ENCODE peak calls at places on chromosomes 6 and 20, in five cellular contexts. One of them, this sample, is unnamed.

GRCh38 chr20:62693523-62693922 is 15.1 kb upstream of the NTSR1 start:
- DNase-seq in stomach: no peak
- DNase-seq in endothelial cell of umbilical vein: no peak
- DNase-seq in K562: no peak
- DNase-seq in HepG2: no peak
- DNase-seq in this sample: no peak

GRCh38 chr6:116012966-116013365 is 47.7 kb downstream of the FRK start:
- DNase-seq in K562: no peak
- DNase-seq in HepG2: no peak
- DNase-seq in stomach: no peak
- DNase-seq in endothelial cell of umbilical vein: no peak
- DNase-seq in this sample: no peak

GRCh38 chr6:106215608-106216007 is 110.0 kb downstream of the ATG5 start:
- DNase-seq in endothelial cell of umbilical vein: no peak
- DNase-seq in K562: no peak
- DNase-seq in HepG2: no peak
- DNase-seq in stomach: no peak
- DNase-seq in this sample: no peak

GRCh38 chr20:5349448-5349847 is 32.7 kb upstream of the PROKR2 start:
- DNase-seq in endothelial cell of umbilical vein: peak
- DNase-seq in HepG2: no peak
- DNase-seq in stomach: no peak
- DNase-seq in K562: no peak
- DNase-seq in this sample: no peak

GRCh38 chr20:37969949-37970855 is 63.1 kb downstream of the TTI1 start:
- DNase-seq in endothelial cell of umbilical vein: no peak
- DNase-seq in K562: peak
- DNase-seq in HepG2: no peak
- DNase-seq in stomach: no peak
- DNase-seq in this sample: no peak

GRCh38 chr20:46695888-46696287 is 6.6 kb upstream of the TP53RK start:
- DNase-seq in HepG2: no peak
- DNase-seq in stomach: no peak
- DNase-seq in K562: no peak
- DNase-seq in endothelial cell of umbilical vein: no peak
- DNase-seq in this sample: peak

GRCh38 chr6:135936606-135937005 is 85.1 kb downstream of the PDE7B start:
- DNase-seq in HepG2: no peak
- DNase-seq in K562: no peak
- DNase-seq in stomach: no peak
- DNase-seq in endothelial cell of umbilical vein: peak
- DNase-seq in this sample: no peak

GRCh38 chr20:5030348-5031205 is 29.3 kb upstream of the SLC23A2 start:
- DNase-seq in endothelial cell of umbilical vein: no peak
- DNase-seq in HepG2: no peak
- DNase-seq in K562: no peak
- DNase-seq in stomach: no peak
- DNase-seq in this sample: no peak

GRCh38 chr6:108575905-108576494 is 15.3 kb downstream of the FOXO3 start:
- DNase-seq in stomach: no peak
- DNase-seq in HepG2: no peak
- DNase-seq in K562: peak
- DNase-seq in endothelial cell of umbilical vein: no peak
- DNase-seq in this sample: no peak

GRCh38 chr6:82057846-82058554 is 189.5 kb downstream of the IBTK start:
- DNase-seq in stomach: no peak
- DNase-seq in HepG2: no peak
- DNase-seq in K562: no peak
- DNase-seq in endothelial cell of umbilical vein: peak
- DNase-seq in this sample: no peak

GRCh38 chr20:10622657-10623418 is 51.0 kb downstream of the JAG1 start:
- DNase-seq in K562: no peak
- DNase-seq in stomach: no peak
- DNase-seq in HepG2: no peak
- DNase-seq in endothelial cell of umbilical vein: peak
- DNase-seq in this sample: no peak

GRCh38 chr6:155628315-155628714 is 172.7 kb upstream of the NOX3 start:
- DNase-seq in K562: peak
- DNase-seq in stomach: no peak
- DNase-seq in HepG2: no peak
- DNase-seq in endothelial cell of umbilical vein: no peak
- DNase-seq in this sample: no peak

GRCh38 chr6:111032493-111033140 is 50.8 kb downstream of the RPF2 start:
- DNase-seq in K562: no peak
- DNase-seq in stomach: no peak
- DNase-seq in HepG2: no peak
- DNase-seq in endothelial cell of umbilical vein: no peak
- DNase-seq in this sample: no peak

GRCh38 chr6:161740486-161740885 is 466.6 kb upstream of the AGPAT4 start:
- DNase-seq in endothelial cell of umbilical vein: no peak
- DNase-seq in stomach: no peak
- DNase-seq in HepG2: no peak
- DNase-seq in K562: no peak
- DNase-seq in this sample: no peak

GRCh38 chr20:48295966-48296421 is 510.7 kb upstream of the SULF2 start:
- DNase-seq in stomach: no peak
- DNase-seq in K562: no peak
- DNase-seq in HepG2: peak
- DNase-seq in endothelial cell of umbilical vein: peak
- DNase-seq in this sample: no peak

GRCh38 chr20:50054626-50055511 is 58.1 kb downstream of the UBE2V1 start:
- DNase-seq in K562: no peak
- DNase-seq in HepG2: peak
- DNase-seq in endothelial cell of umbilical vein: no peak
- DNase-seq in stomach: peak
- DNase-seq in this sample: no peak

GRCh38 chr20:61370841-61371303 is 118.8 kb downstream of the CDH4 start:
- DNase-seq in stomach: no peak
- DNase-seq in HepG2: no peak
- DNase-seq in K562: no peak
- DNase-seq in endothelial cell of umbilical vein: no peak
- DNase-seq in this sample: no peak

GRCh38 chr6:11143394-11144371 is 32.2 kb upstream of the ERVFRD-1 start:
- DNase-seq in K562: peak
- DNase-seq in HepG2: peak
- DNase-seq in endothelial cell of umbilical vein: no peak
- DNase-seq in stomach: peak
- DNase-seq in this sample: no peak

GRCh38 chr6:157449610-157450009 is 68.6 kb downstream of the ZDHHC14 start:
- DNase-seq in stomach: no peak
- DNase-seq in HepG2: no peak
- DNase-seq in K562: no peak
- DNase-seq in endothelial cell of umbilical vein: peak
- DNase-seq in this sample: no peak

GRCh38 chr20:31713312-31714049 is 9.2 kb downstream of the BCL2L1 start:
- DNase-seq in stomach: peak
- DNase-seq in endothelial cell of umbilical vein: peak
- DNase-seq in HepG2: peak
- DNase-seq in K562: no peak
- DNase-seq in this sample: no peak

GRCh38 chr6:137309078-137309762 is 90.0 kb upstream of the IFNGR1 start:
- DNase-seq in K562: peak
- DNase-seq in HepG2: peak
- DNase-seq in stomach: peak
- DNase-seq in endothelial cell of umbilical vein: peak
- DNase-seq in this sample: peak

GRCh38 chr20:57013741-57014140 is 252.7 kb downstream of the BMP7 start:
- DNase-seq in stomach: no peak
- DNase-seq in K562: peak
- DNase-seq in endothelial cell of umbilical vein: no peak
- DNase-seq in HepG2: no peak
- DNase-seq in this sample: no peak

GRCh38 chr20:605237-605636 is 4.9 kb downstream of the TCF15 start:
- DNase-seq in K562: no peak
- DNase-seq in HepG2: no peak
- DNase-seq in stomach: no peak
- DNase-seq in endothelial cell of umbilical vein: no peak
- DNase-seq in this sample: no peak

GRCh38 chr20:24696396-24696795 is 227.0 kb downstream of the SYNDIG1 start:
- DNase-seq in stomach: peak
- DNase-seq in K562: no peak
- DNase-seq in endothelial cell of umbilical vein: no peak
- DNase-seq in HepG2: no peak
- DNase-seq in this sample: no peak

GRCh38 chr20:21033817-21034216 is 72.3 kb downstream of the LINC00237 start:
- DNase-seq in endothelial cell of umbilical vein: no peak
- DNase-seq in HepG2: no peak
- DNase-seq in stomach: no peak
- DNase-seq in K562: peak
- DNase-seq in this sample: no peak

GRCh38 chr6:15663057-15663638 is 320 bp upstream of the DTNBP1 start:
- DNase-seq in stomach: no peak
- DNase-seq in endothelial cell of umbilical vein: peak
- DNase-seq in K562: no peak
- DNase-seq in HepG2: no peak
- DNase-seq in this sample: no peak

GRCh38 chr6:88268508-88268907 is 102.4 kb upstream of the CNR1 start:
- DNase-seq in endothelial cell of umbilical vein: no peak
- DNase-seq in K562: no peak
- DNase-seq in stomach: no peak
- DNase-seq in HepG2: no peak
- DNase-seq in this sample: no peak

GRCh38 chr6:85360794-85361642 is 88.9 kb upstream of the NT5E start:
- DNase-seq in endothelial cell of umbilical vein: peak
- DNase-seq in HepG2: peak
- DNase-seq in K562: no peak
- DNase-seq in stomach: no peak
- DNase-seq in this sample: no peak

GRCh38 chr6:128070406-128070805 is 169.5 kb upstream of the THEMIS start:
- DNase-seq in endothelial cell of umbilical vein: no peak
- DNase-seq in HepG2: no peak
- DNase-seq in K562: no peak
- DNase-seq in stomach: no peak
- DNase-seq in this sample: no peak

GRCh38 chr6:157008568-157008967 is 231.4 kb downstream of the ARID1B start:
- DNase-seq in HepG2: no peak
- DNase-seq in K562: no peak
- DNase-seq in stomach: no peak
- DNase-seq in endothelial cell of umbilical vein: no peak
- DNase-seq in this sample: no peak

GRCh38 chr6:158706369-158706982 is 56.6 kb downstream of the SYTL3 start:
- DNase-seq in HepG2: peak
- DNase-seq in stomach: peak
- DNase-seq in K562: peak
- DNase-seq in endothelial cell of umbilical vein: peak
- DNase-seq in this sample: no peak

GRCh38 chr20:39107741-39108140 is 145.6 kb downstream of the DHX35 start:
- DNase-seq in endothelial cell of umbilical vein: no peak
- DNase-seq in K562: no peak
- DNase-seq in HepG2: peak
- DNase-seq in stomach: no peak
- DNase-seq in this sample: no peak

GRCh38 chr6:4180653-4181255 is 45.4 kb upstream of the ECI2 start:
- DNase-seq in HepG2: peak
- DNase-seq in K562: peak
- DNase-seq in stomach: no peak
- DNase-seq in endothelial cell of umbilical vein: peak
- DNase-seq in this sample: no peak

GRCh38 chr6:28807682-28808280 is 116.0 kb downstream of the TRIM27 start:
- DNase-seq in K562: peak
- DNase-seq in HepG2: peak
- DNase-seq in endothelial cell of umbilical vein: peak
- DNase-seq in stomach: no peak
- DNase-seq in this sample: no peak

GRCh38 chr6:28803337-28803709 is 120.5 kb downstream of the TRIM27 start:
- DNase-seq in endothelial cell of umbilical vein: no peak
- DNase-seq in HepG2: no peak
- DNase-seq in K562: peak
- DNase-seq in stomach: no peak
- DNase-seq in this sample: no peak

GRCh38 chr6:28808383-28808782 is 115.4 kb downstream of the TRIM27 start:
- DNase-seq in HepG2: no peak
- DNase-seq in K562: peak
- DNase-seq in endothelial cell of umbilical vein: no peak
- DNase-seq in stomach: no peak
- DNase-seq in this sample: no peak

DNA sequence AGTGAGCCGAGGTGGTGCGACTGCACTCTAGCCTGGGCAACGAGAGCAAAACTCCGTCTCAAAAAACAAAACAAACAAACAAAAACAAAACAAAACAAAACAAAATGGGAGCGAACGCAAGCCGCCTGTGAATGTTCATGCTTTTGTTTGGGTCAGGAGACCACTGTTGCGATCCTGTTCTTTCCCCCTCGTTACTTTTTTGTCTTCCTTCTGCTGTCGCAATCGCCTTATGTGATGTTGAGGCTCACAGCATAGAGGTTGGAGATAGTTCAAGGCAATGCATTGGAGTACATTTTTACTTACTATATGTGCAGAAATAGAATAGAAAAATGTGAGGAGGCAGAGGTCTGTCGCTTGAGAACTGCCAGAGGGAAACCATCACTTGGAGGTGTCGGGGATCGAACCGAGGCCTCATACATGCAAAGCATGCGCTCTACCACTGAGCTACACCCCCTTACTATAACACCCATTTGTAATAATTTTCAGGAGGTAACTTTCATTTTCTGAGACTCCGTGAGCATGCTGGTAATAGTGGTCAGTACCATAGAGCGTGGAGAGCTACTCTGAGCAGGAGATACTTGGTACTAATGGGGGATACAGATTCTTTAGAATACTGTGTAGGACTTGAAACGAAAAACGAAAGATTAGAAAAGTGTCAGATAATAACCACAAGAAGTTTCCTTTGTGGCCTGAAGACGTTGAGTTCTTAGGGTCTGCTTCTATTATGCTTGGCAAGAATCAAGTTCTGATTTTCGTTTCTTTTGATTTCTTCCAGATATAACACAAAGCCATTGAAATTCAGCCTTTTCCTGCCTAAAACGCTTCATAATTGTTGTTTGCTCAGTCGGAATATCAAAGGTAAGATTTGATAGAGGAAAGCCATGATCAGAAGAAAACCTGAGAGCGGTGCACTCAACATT is 121.1 kb downstream of the TRIM27 start:
- DNase-seq in stomach: no peak
- DNase-seq in HepG2: peak
- DNase-seq in K562: peak
- DNase-seq in endothelial cell of umbilical vein: peak
- DNase-seq in this sample: peak
- TF ChIP-seq POLR2AphosphoS5 in stomach: no peak
- TF ChIP-seq POLR2AphosphoS5 in HepG2: no peak
- TF ChIP-seq POLR2AphosphoS5 in K562: no peak
- TF ChIP-seq POLR2AphosphoS5 in endothelial cell of umbilical vein: no peak
- TF ChIP-seq POLR2AphosphoS5 in this sample: no peak

GRCh38 chr6:122530440-122531046 is 58.9 kb upstream of the SERINC1 start:
- DNase-seq in stomach: peak
- DNase-seq in K562: peak
- DNase-seq in HepG2: peak
- DNase-seq in endothelial cell of umbilical vein: peak
- DNase-seq in this sample: peak
- TF ChIP-seq POLR2AphosphoS5 in stomach: no peak
- TF ChIP-seq POLR2AphosphoS5 in K562: no peak
- TF ChIP-seq POLR2AphosphoS5 in HepG2: no peak
- TF ChIP-seq POLR2AphosphoS5 in endothelial cell of umbilical vein: no peak
- TF ChIP-seq POLR2AphosphoS5 in this sample: no peak

GRCh38 chr20:19015890-19016465 is 196.5 kb upstream of the SLC24A3 start:
- DNase-seq in HepG2: no peak
- DNase-seq in K562: no peak
- DNase-seq in stomach: no peak
- DNase-seq in endothelial cell of umbilical vein: no peak
- DNase-seq in this sample: no peak
- TF ChIP-seq POLR2AphosphoS5 in HepG2: no peak
- TF ChIP-seq POLR2AphosphoS5 in K562: no peak
- TF ChIP-seq POLR2AphosphoS5 in stomach: no peak
- TF ChIP-seq POLR2AphosphoS5 in endothelial cell of umbilical vein: no peak
- TF ChIP-seq POLR2AphosphoS5 in this sample: no peak

GRCh38 chr6:39758905-39759605 is 33.1 kb upstream of the DAAM2 start:
- DNase-seq in endothelial cell of umbilical vein: no peak
- DNase-seq in HepG2: peak
- DNase-seq in stomach: no peak
- DNase-seq in K562: no peak
- DNase-seq in this sample: no peak
- TF ChIP-seq POLR2AphosphoS5 in endothelial cell of umbilical vein: no peak
- TF ChIP-seq POLR2AphosphoS5 in HepG2: no peak
- TF ChIP-seq POLR2AphosphoS5 in stomach: no peak
- TF ChIP-seq POLR2AphosphoS5 in K562: no peak
- TF ChIP-seq POLR2AphosphoS5 in this sample: no peak

This sample was measured in SK-N-MC.